ENCODE peak calls at places on chromosomes 4 and X, in eight cellular contexts. U, X, N, O, G, P, D and T are unnamed samples.

GRCh38 chr4:6416518-6417286 is 55.7 kb downstream of the PPP2R2C start:
- DNase-seq in G (no peak), N (no peak), X (no peak), P (no peak), D (no peak), O (no peak), U (no peak), T (no peak)

GRCh38 chrX:153925739-153926593 is at the start of gene ARHGAP4:
- DNase-seq in X (no peak), G (no peak), N (no peak), O (no peak), P (no peak), D (no peak), U (no peak), T (peak; percentile 16)

GRCh38 chr4:10461091-10461849 is 4.0 kb upstream of the ZNF518B start:
- DNase-seq in X (peak; percentile 54), G (peak; percentile 53), N (no peak), P (peak; percentile 57), O (no peak), U (no peak), D (peak; percentile 34), T (peak; percentile 54)

GRCh38 chr4:144709159-144709558 is 63.2 kb downstream of the HHIP start:
- DNase-seq in N (no peak), O (no peak), D (no peak), P (no peak), G (peak; percentile 98), X (no peak), U (no peak), T (no peak)

GRCh38 chr4:159103406-159104131 is 690 bp downstream of the RAPGEF2 start:
- DNase-seq in N (peak; percentile 75), G (peak; percentile 47), X (peak; percentile 70), U (peak; percentile 43), O (peak; percentile 5), P (peak; percentile 58), D (peak; percentile 62), T (peak; percentile 17)

GRCh38 chr4:81604683-81605082 is 133.0 kb upstream of the RASGEF1B start:
- DNase-seq in P (no peak), U (no peak), O (no peak), N (no peak), D (no peak), X (no peak), G (no peak), T (no peak)

GRCh38 chr4:61995717-61996337 is 795.7 kb downstream of the ADGRL3 start:
- DNase-seq in X (no peak), N (no peak), D (no peak), O (no peak), P (no peak), G (peak; percentile 60), U (no peak), T (no peak)

GRCh38 chr4:96073446-96073845 is 233.6 kb downstream of the PDHA2 start:
- DNase-seq in U (no peak), D (no peak), N (no peak), G (peak; percentile 69), P (no peak), O (no peak), X (no peak), T (no peak)

GRCh38 chr4:77818077-77818666 is 996 bp downstream of the CNOT6L start:
- DNase-seq in N (peak; percentile 88), X (peak; percentile 68), G (peak; percentile 83), O (peak; percentile 13), U (peak; percentile 79), D (peak; percentile 67), P (peak; percentile 82), T (peak; percentile 19)

GRCh38 chrX:31931225-31931624 is 859.4 kb upstream of the FTHL17 start:
- DNase-seq in P (no peak), N (no peak), G (peak; percentile 55), O (no peak), D (no peak), X (no peak), U (no peak), T (no peak)

GRCh38 chrX:43728966-43729365 is 72.9 kb downstream of the MAOA start:
- DNase-seq in U (no peak), O (no peak), N (no peak), P (no peak), D (no peak), G (no peak), X (no peak), T (no peak)

GRCh38 chr4:109434007-109434792 is 585 bp downstream of the SEC24B start:
- DNase-seq in N (peak; percentile 71), O (no peak), G (peak; percentile 16), X (peak; percentile 44), P (peak; percentile 35), U (no peak), D (peak; percentile 53), T (no peak)

GRCh38 chrX:101163166-101163565 is 56.4 kb upstream of the DRP2 start:
- DNase-seq in D (no peak), U (no peak), G (no peak), O (no peak), P (no peak), X (no peak), N (no peak), T (no peak)

GRCh38 chr4:82500106-82500738 is 61.6 kb downstream of the TMEM150C start:
- DNase-seq in G (peak; percentile 51), U (no peak), X (no peak), P (no peak), N (no peak), O (no peak), D (no peak), T (no peak)

GRCh38 chr4:190019023-190019858 is 7.8 kb downstream of the FRG2 start:
- DNase-seq in O (no peak), X (no peak), U (no peak), P (no peak), N (no peak), G (no peak), D (no peak), T (no peak)

GRCh38 chrX:21373637-21374162 is 518 bp upstream of the CNKSR2 start:
- DNase-seq in O (no peak), N (no peak), U (no peak), G (no peak), D (no peak), X (peak; percentile 40), P (no peak), T (no peak)

GRCh38 chr4:92864176-92864575 is 560.4 kb downstream of the GRID2 start:
- DNase-seq in U (no peak), P (no peak), G (no peak), X (no peak), D (no peak), N (no peak), O (no peak), T (no peak)

GRCh38 chrX:74262472-74263209 is 41.3 kb upstream of the ZCCHC13 start:
- DNase-seq in U (no peak), X (no peak), G (no peak), D (no peak), P (no peak), O (no peak), N (no peak), T (no peak)

GRCh38 chr4:169971456-169972015 is 54.7 kb downstream of the MFAP3L start:
- DNase-seq in N (no peak), U (no peak), O (no peak), D (no peak), G (peak; percentile 79), P (no peak), X (no peak), T (no peak)

GRCh38 chr4:147597561-147597960 is 19.6 kb upstream of the TMEM184C start:
- DNase-seq in P (no peak), G (no peak), X (no peak), O (no peak), N (no peak), U (no peak), D (no peak), T (no peak)

GRCh38 chrX:72297953-72298730 is 7.6 kb downstream of the CITED1 start:
- DNase-seq in U (no peak), P (no peak), N (no peak), O (no peak), G (peak; percentile 19), D (no peak), X (no peak), T (no peak)

GRCh38 chr4:142473218-142473959 is 372.7 kb downstream of the INPP4B start:
- DNase-seq in U (no peak), X (peak; percentile 18), O (no peak), D (peak; percentile 62), G (no peak), N (peak; percentile 71), P (peak; percentile 13), T (no peak)

GRCh38 chr4:52299120-52299519 is 248.0 kb downstream of the SPATA18 start:
- DNase-seq in O (no peak), N (no peak), U (no peak), P (no peak), D (no peak), G (no peak), X (no peak), T (no peak)

GRCh38 chrX:15143050-15143824 is 126.6 kb downstream of the ASB9 start:
- DNase-seq in U (peak; percentile 28), N (no peak), G (peak; percentile 30), D (peak; percentile 50), X (peak; percentile 13), O (no peak), P (peak; percentile 66), T (no peak)

GRCh38 chr4:53804719-53805118 is 213.4 kb upstream of the LNX1 start:
- DNase-seq in G (no peak), O (no peak), N (no peak), P (peak; percentile 68), D (peak; percentile 44), U (no peak), X (no peak), T (no peak)

GRCh38 chr4:45078201-45078600 is 351.8 kb upstream of the GNPDA2 start:
- DNase-seq in G (peak; percentile 13), U (no peak), P (no peak), X (no peak), D (no peak), N (no peak), O (no peak), T (no peak)
- H3K9me3 ChIP-seq in G (no peaks in the 10 kb centered on the region), U (peaks cover 13% of the 10 kb centered on the region), P (no peaks in the 10 kb centered on the region), X (peaks cover 8% of the 10 kb centered on the region), D (no peaks in the 10 kb centered on the region), N (no peaks in the 10 kb centered on the region), O (no peaks in the 10 kb centered on the region), T (no peaks in the 10 kb centered on the region)

GRCh38 chr4:64895031-64895430 is 485.8 kb upstream of the TECRL start:
- DNase-seq in N (no peak), P (no peak), U (no peak), D (no peak), G (no peak), O (no peak), X (no peak), T (no peak)

GRCh38 chr4:64899563-64899962 is 490.3 kb upstream of the TECRL start:
- DNase-seq in P (no peak), X (no peak), U (no peak), O (no peak), G (peak; percentile 67), N (no peak), D (no peak), T (no peak)

GRCh38 chr4:64897683-64898082 is 488.4 kb upstream of the TECRL start:
- DNase-seq in O (no peak), U (no peak), G (no peak), D (no peak), X (no peak), N (no peak), P (no peak), T (no peak)
- H3K4me3 ChIP-seq in O (no peak overlapping the region), U (no peak overlapping the region), G (no peak overlapping the region), D (no peak overlapping the region), X (no peak overlapping the region), N (no peak overlapping the region), P (no peak overlapping the region), T (no peak overlapping the region)

GRCh38 chr4:87863486-87863885 is 30.7 kb downstream of the MEPE start:
- DNase-seq in U (no peak), O (no peak), P (no peak), G (no peak), X (no peak), N (no peak), D (no peak), T (no peak)
- H3K9me3 ChIP-seq in U (no peaks in the 10 kb centered on the region), O (no peaks in the 10 kb centered on the region), P (no peaks in the 10 kb centered on the region), G (no peaks in the 10 kb centered on the region), X (no peaks in the 10 kb centered on the region), N (no peaks in the 10 kb centered on the region), D (no peaks in the 10 kb centered on the region), T (no peaks in the 10 kb centered on the region)

GRCh38 chrX:17638731-17639130 is 98.6 kb upstream of the SCML1 start:
- DNase-seq in G (no peak), D (no peak), X (no peak), O (no peak), U (no peak), P (no peak), N (no peak), T (no peak)
- H3K4me3 ChIP-seq in G (no peak overlapping the region), D (no peak overlapping the region), X (no peak overlapping the region), O (no peak overlapping the region), U (no peak overlapping the region), P (no peak overlapping the region), N (no peak overlapping the region), T (no peak overlapping the region)